ENCODE peak calls at places on chromosomes 6 and 20, in nine cellular contexts. I is A549, D is upper lobe of left lung, V is SK-N-SH, S is ovary, A is HepG2, X is stomach, H is H1, B is sigmoid colon. Y is an unnamed sample.

GRCh38 chr20:24985802-24986201 is 6.7 kb downstream of the APMAP start:
- DNase-seq in I (no peak), D (no peak), V (no peak), S (no peak), A (no peak), X (peak; percentile 24), H (no peak), B (peak; percentile 50), Y (peak; percentile 34)

GRCh38 chr20:51749674-51750036 is 18.5 kb downstream of the ATP9A start:
- DNase-seq in I (peak; percentile 60), D (no peak), V (no peak), S (no peak), A (no peak), X (no peak), H (no peak), B (no peak), Y (no peak)

GRCh38 chr6:27532820-27533538 is 60.1 kb upstream of the ZNF184 start:
- DNase-seq in I (no peak), D (no peak), V (no peak), S (no peak), A (no peak), X (no peak), H (no peak), B (no peak), Y (no peak)

GRCh38 chr6:113102761-113103160 is 754.4 kb upstream of the MARCKS start:
- DNase-seq in I (no peak), D (no peak), V (no peak), S (no peak), A (no peak), X (no peak), H (no peak), B (no peak), Y (no peak)

GRCh38 chr20:23344336-23344735 is 6.3 kb upstream of the NXT1 start:
- DNase-seq in I (no peak), D (no peak), V (no peak), S (no peak), A (peak; percentile 25), X (no peak), H (no peak), B (no peak), Y (no peak)

GRCh38 chr6:73520688-73521350 is at the start of gene EEF1A1:
- DNase-seq in I (peak; percentile 98), D (peak; percentile 97), V (peak; percentile 96), S (peak; percentile 99), A (peak; percentile 98), X (peak; percentile 99), H (peak; percentile 99), B (peak; percentile 99), Y (peak; percentile 100)

GRCh38 chr6:43608310-43608763 is 20.7 kb downstream of the GTPBP2 start:
- DNase-seq in I (peak; percentile 69), D (no peak), V (peak; percentile 77), S (peak; percentile 65), A (peak; percentile 68), X (peak; percentile 76), H (peak; percentile 17), B (no peak), Y (peak; percentile 75)

GRCh38 chr6:135568366-135568765 is 70.8 kb upstream of the AHI1 start:
- DNase-seq in I (no peak), D (no peak), V (peak; percentile 45), S (peak; percentile 24), A (no peak), X (peak; percentile 34), H (no peak), B (no peak), Y (peak; percentile 10)

GRCh38 chr6:28567506-28567905 is 41.8 kb downstream of the GPX5 start:
- DNase-seq in I (no peak), D (no peak), V (no peak), S (no peak), A (no peak), X (no peak), H (no peak), B (no peak), Y (no peak)

DNA sequence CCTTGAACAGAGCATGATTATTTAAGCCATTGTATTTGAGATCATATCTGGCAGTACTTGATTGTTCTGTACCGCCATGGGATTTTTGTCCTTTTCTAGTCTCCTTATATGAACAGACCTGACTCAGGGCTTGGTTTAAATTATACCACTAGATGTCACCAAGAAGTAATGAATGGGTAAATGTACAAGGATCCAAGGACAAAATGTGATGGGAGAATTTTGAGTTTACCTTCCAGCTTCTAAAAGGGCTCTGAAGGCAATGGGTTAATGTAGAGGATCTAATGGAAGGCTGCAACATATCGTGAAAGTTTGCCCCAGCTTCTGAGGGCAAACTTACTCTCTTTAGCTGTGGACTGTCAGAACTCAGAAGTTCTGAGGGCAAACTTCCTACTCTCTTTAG is 12.0 kb downstream of the RNF8 start:
- DNase-seq in I (no peak), D (no peak), V (peak; percentile 37), S (no peak), A (peak; percentile 42), X (no peak), H (no peak), B (no peak), Y (no peak)
- TF ChIP-seq EP300 in I (no peak), D (no peak), V (no peak), S (no peak), A (no peak), X (no peak), H (no peak), B (no peak), Y (no peak)

DNA sequence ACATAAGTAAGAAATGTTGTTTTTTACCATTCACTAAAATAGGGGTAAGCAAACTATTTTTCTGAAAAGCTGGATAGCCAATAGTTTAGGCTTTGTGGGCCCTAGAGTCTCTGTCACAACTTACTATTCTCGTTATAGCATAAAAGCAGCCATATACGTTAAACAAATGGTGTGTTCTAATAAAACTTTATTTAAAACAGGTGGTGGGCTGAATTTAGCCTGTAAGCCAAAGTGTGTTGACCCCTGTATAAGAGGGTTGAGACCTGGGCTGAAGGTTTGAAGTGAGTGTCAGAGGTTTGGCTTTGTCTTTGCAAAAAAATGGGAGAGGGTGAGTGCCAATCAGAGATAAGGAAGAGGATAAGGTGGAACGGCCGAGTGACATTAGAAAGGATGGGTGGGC is 197.2 kb downstream of the RNF144B start:
- DNase-seq in I (no peak), D (no peak), V (no peak), S (no peak), A (no peak), X (no peak), H (no peak), B (no peak), Y (no peak)
- TF ChIP-seq EP300 in I (no peak), D (no peak), V (no peak), S (no peak), A (no peak), X (no peak), H (no peak), B (no peak), Y (no peak)

DNA sequence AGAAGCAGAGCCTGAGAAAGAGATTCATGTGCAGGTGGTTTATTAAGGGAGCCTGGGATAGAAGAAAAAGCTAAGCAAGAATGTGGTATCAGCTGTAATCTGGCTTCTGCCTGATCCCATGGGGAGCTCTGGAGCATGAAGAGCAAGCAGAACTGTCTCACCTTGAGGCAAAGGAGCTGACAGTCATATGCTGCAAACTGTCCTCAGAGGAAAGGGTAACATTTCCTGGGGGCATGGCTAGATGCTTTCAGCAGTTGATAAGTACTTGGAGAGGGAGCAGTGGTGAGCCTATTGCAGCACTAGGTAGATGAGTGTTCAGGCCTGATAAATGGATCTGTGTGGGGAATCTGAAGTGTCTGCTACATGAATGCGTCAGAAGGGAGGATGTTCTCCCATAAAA is 621.5 kb upstream of the BTBD3 start:
- DNase-seq in I (no peak), D (no peak), V (no peak), S (no peak), A (no peak), X (no peak), H (no peak), B (no peak), Y (no peak)
- TF ChIP-seq EP300 in I (no peak), D (no peak), V (no peak), S (no peak), A (no peak), X (no peak), H (no peak), B (no peak), Y (no peak)

GRCh38 chr6:41939091-41939847 is 2.3 kb downstream of the CCND3 start:
- DNase-seq in I (no peak), D (no peak), V (no peak), S (peak; percentile 38), A (no peak), X (peak; percentile 30), H (no peak), B (peak; percentile 71), Y (peak; percentile 29)
- TF ChIP-seq EP300 in I (no peak), D (peak; percentile 17), V (no peak), S (no peak), A (no peak), X (no peak), H (peak; percentile 10), B (no peak), Y (no peak)

GRCh38 chr20:15333170-15333569 is 995.8 kb upstream of the FLRT3 start:
- DNase-seq in I (no peak), D (no peak), V (no peak), S (no peak), A (no peak), X (no peak), H (no peak), B (no peak), Y (no peak)
- TF ChIP-seq EP300 in I (no peak), D (no peak), V (no peak), S (no peak), A (no peak), X (no peak), H (no peak), B (no peak), Y (no peak)

GRCh38 chr6:111759413-111759835 is 113.8 kb downstream of the FYN start:
- DNase-seq in I (no peak), D (no peak), V (no peak), S (no peak), A (no peak), X (no peak), H (no peak), B (no peak), Y (no peak)
- TF ChIP-seq EP300 in I (no peak), D (no peak), V (no peak), S (no peak), A (no peak), X (no peak), H (no peak), B (no peak), Y (no peak)